ENCODE peak calls at places on chromosomes 6 and 20, in six cellular contexts. F is body of pancreas, R is transverse colon, S is ovary, D is uterus, X is adrenal gland. E is an unnamed sample.

GRCh38 chr6:6057442-6058053 is 50.8 kb upstream of the NRN1 start:
- DNase-seq in F (no peak), R (no peak), S (no peak), D (no peak), X (no peak), E (no peak)

GRCh38 chr6:2598867-2599266 is 151.9 kb downstream of the MYLK4 start:
- DNase-seq in F (no peak), R (no peak), S (no peak), D (no peak), X (no peak), E (no peak)

GRCh38 chr6:14559754-14560527 is 442.4 kb downstream of the CD83 start:
- DNase-seq in F (no peak), R (no peak), S (no peak), D (no peak), X (no peak), E (no peak)

GRCh38 chr6:15313367-15313766 is 67.5 kb downstream of the JARID2 start:
- DNase-seq in F (peak), R (no peak), S (peak), D (no peak), X (peak), E (no peak)

GRCh38 chr20:31555203-31555602 is 41.0 kb downstream of the HM13 start:
- DNase-seq in F (no peak), R (no peak), S (no peak), D (no peak), X (no peak), E (no peak)

GRCh38 chr20:24531202-24531601 is 61.8 kb downstream of the SYNDIG1 start:
- DNase-seq in F (no peak), R (no peak), S (no peak), D (no peak), X (no peak), E (no peak)

GRCh38 chr20:44314870-44315269 is 3.9 kb upstream of the FITM2 start:
- DNase-seq in F (no peak), R (no peak), S (no peak), D (no peak), X (no peak), E (no peak)

GRCh38 chr6:21749754-21750153 is 156.2 kb downstream of the SOX4 start:
- DNase-seq in F (no peak), R (no peak), S (no peak), D (no peak), X (no peak), E (no peak)

GRCh38 chr6:143139239-143139784 is 78.6 kb downstream of the AIG1 start:
- DNase-seq in F (no peak), R (no peak), S (no peak), D (no peak), X (no peak), E (no peak)

GRCh38 chr6:158638393-158638792 is 6.2 kb downstream of the DYNLT1 start:
- DNase-seq in F (no peak), R (no peak), S (peak), D (no peak), X (no peak), E (no peak)

GRCh38 chr20:13320702-13321101 is 99.6 kb downstream of the ISM1 start:
- DNase-seq in F (no peak), R (no peak), S (no peak), D (no peak), X (no peak), E (no peak)

GRCh38 chr20:51385941-51386530 is 156.5 kb downstream of the NFATC2 start:
- DNase-seq in F (no peak), R (peak), S (no peak), D (no peak), X (no peak), E (peak)

GRCh38 chr6:27019651-27020552 is 227.6 kb upstream of the PRSS16 start:
- DNase-seq in F (peak), R (peak), S (peak), D (peak), X (peak), E (peak)
- TF ChIP-seq POLR2A in F (peak), R (peak), S (peak), D (peak), X (peak), E (no peak)

DNA sequence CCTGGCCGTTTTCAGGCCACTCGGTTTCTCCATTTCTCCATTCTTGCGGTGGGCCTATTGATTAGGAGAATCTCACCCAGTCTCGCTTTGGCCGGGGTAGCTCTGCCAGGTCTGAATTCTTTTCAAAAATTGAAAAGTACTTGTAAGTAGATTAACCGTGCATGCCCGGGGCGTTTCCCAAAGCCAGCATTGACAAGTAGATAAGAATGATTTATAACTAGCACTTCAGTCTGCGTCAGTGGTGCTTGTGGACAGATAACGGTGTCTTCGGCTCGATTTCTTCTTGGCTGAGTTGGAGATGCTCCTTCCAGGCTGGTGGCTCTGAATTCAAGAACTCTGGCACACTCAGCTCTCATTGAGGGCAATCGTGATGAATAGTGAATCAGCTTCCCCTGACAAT is 29.0 kb downstream of the SLC24A3 start:
- DNase-seq in F (no peak), R (no peak), S (no peak), D (no peak), X (no peak), E (no peak)
- TF ChIP-seq CTCF in F (no peak), R (no peak), S (no peak), D (no peak), X (no peak), E (no peak)

GRCh38 chr6:13558718-13559117 is 15.7 kb upstream of the SIRT5 start:
- DNase-seq in F (no peak), R (no peak), S (no peak), D (no peak), X (no peak), E (no peak)

GRCh38 chr6:13553646-13554045 is 20.8 kb upstream of the SIRT5 start:
- DNase-seq in F (no peak), R (no peak), S (no peak), D (no peak), X (no peak), E (no peak)

GRCh38 chr6:13550656-13551055 is 23.7 kb upstream of the SIRT5 start:
- DNase-seq in F (no peak), R (no peak), S (no peak), D (no peak), X (no peak), E (no peak)

GRCh38 chr6:13559251-13559650 is 15.2 kb upstream of the SIRT5 start:
- DNase-seq in F (no peak), R (no peak), S (no peak), D (no peak), X (no peak), E (no peak)

DNA sequence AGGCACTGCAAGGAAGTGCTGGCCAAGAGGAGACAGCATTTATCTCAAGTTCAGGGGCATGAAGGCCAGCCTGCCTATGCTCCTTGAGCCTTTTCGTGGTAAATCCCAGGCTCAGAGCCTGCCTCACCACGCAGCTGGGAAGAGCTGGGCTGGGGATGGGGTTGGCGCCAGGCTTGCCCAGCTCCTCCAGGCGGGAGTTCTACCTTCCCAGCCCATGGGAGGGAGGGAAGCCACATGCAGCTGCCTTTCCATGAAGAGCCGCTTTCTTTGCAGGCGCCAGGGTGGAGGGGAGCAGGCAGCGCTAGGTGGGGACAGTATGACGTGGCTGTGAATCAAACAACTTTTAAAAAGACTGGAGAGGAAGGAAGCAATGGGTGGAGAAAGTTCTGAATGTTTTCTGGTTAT is 19.5 kb upstream of the SIRT5 start:
- DNase-seq in F (peak), R (no peak), S (peak), D (peak), X (no peak), E (no peak)
- TF ChIP-seq POLR2A in F (no peak), R (no peak), S (no peak), D (no peak), X (no peak), E (no peak)

GRCh38 chr6:32402812-32403211 is 4.2 kb downstream of the BTNL2 start:
- DNase-seq in F (no peak), R (no peak), S (no peak), D (no peak), X (no peak), E (no peak)
- TF ChIP-seq CTCF in F (no peak), R (no peak), S (no peak), D (no peak), X (no peak), E (no peak)

DNA sequence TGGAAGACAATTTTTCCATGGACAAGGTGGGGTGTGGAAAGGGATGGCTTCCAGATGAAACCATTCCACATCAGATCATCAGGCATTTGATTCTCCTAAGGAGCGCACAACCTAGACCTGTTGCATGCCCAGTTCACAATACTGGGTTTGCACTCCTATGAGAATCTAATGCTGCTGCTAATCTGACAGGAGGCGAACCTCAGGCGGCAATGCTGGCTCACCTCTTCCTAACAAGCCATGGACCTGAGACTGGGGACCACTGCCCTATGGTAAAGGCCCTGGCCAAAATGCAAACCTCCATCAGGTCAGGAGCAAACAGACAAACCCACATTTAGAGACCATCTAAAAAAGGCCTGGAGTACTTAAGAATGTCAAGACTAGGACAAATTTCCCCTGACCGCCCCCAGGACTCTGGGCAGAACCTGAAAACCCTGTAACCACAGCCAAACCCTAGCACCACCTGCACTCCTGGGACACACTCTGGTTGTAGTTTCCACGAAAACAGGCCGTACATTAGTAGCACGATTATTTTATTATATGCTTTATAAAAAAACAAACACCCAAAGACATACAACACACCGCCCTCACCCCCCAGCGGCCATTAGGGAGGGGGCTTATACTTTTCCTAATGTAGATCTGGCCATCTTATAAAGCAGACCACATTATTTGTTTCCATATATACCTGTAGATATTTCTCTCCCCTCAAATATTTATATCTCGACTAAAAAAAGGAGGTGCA is 27.3 kb downstream of the SNX5 start:
- DNase-seq in F (no peak), R (no peak), S (no peak), D (no peak), X (no peak), E (no peak)
- TF ChIP-seq POLR2A in F (no peak), R (no peak), S (no peak), D (no peak), X (no peak), E (no peak)

E was measured in spleen.